ENCODE peak calls at places on chromosomes 6 and 20, in six cellular contexts. G, T, F, O, H and C are unnamed samples.

GRCh38 chr6:105757512-105758200 is 328.5 kb upstream of the PRDM1 start:
- ATAC-seq in O (peak; percentile 100), G (no peak), F (peak; percentile 59), T (no peak), H (peak; percentile 39), C (peak; percentile 84)

GRCh38 chr20:45433316-45433715 is 17.4 kb downstream of the PIGT start:
- ATAC-seq in H (no peak), O (no peak), F (no peak), T (no peak), G (no peak), C (no peak)

GRCh38 chr20:32709528-32710121 is 33.6 kb downstream of the COMMD7 start:
- ATAC-seq in T (no peak), H (no peak), F (no peak), O (no peak), G (no peak), C (no peak)

GRCh38 chr20:33199026-33199425 is 18.1 kb upstream of the BPIFA3 start:
- ATAC-seq in F (no peak), G (no peak), H (no peak), T (no peak), O (no peak), C (no peak)

GRCh38 chr6:144140859-144141258 is 9.5 kb upstream of the STX11 start:
- ATAC-seq in H (no peak), F (no peak), G (no peak), O (no peak), T (no peak), C (no peak)

GRCh38 chr6:161374971-161375873 is 101.4 kb upstream of the AGPAT4 start:
- ATAC-seq in T (no peak), H (peak; percentile 88), G (no peak), O (no peak), F (peak; percentile 76), C (no peak)

GRCh38 chr6:125926711-125927110 is 29.9 kb upstream of the HINT3 start:
- ATAC-seq in O (no peak), H (no peak), G (no peak), T (no peak), F (no peak), C (no peak)

GRCh38 chr6:32977272-32977952 is 9.0 kb downstream of the BRD2 start:
- ATAC-seq in G (no peak), F (no peak), T (no peak), H (no peak), O (no peak), C (no peak)

GRCh38 chr6:2899596-2899995 is 3.5 kb downstream of the SERPINB9 start:
- ATAC-seq in F (no peak), H (no peak), O (peak; percentile 42), G (peak; percentile 19), T (peak; percentile 11), C (peak; percentile 3)

GRCh38 chr6:126804255-126805064 is 314.0 kb upstream of the RSPO3 start:
- ATAC-seq in G (no peak), O (no peak), F (peak; percentile 58), T (no peak), H (peak; percentile 36), C (no peak)

GRCh38 chr20:62234346-62234745 is 4.0 kb upstream of the OSBPL2 start:
- ATAC-seq in G (no peak), O (no peak), F (no peak), H (no peak), T (no peak), C (no peak)

GRCh38 chr6:159098636-159099106 is 53.9 kb upstream of the TAGAP start:
- ATAC-seq in F (no peak), T (peak; percentile 88), H (peak; percentile 69), G (peak; percentile 79), O (peak; percentile 70), C (peak; percentile 77)

GRCh38 chr6:141866731-141867502 is 265.8 kb upstream of the GJE1 start:
- ATAC-seq in T (no peak), F (no peak), O (no peak), G (no peak), H (no peak), C (no peak)

GRCh38 chr6:140897804-140898573 is 1234.7 kb upstream of the GJE1 start:
- ATAC-seq in T (no peak), H (no peak), F (no peak), O (no peak), G (no peak), C (no peak)

GRCh38 chr6:39561536-39562266 is 163.5 kb downstream of the KIF6 start:
- ATAC-seq in O (no peak), G (no peak), H (no peak), T (no peak), F (no peak), C (no peak)

GRCh38 chr6:106377061-106377540 is 16.6 kb downstream of the CRYBG1 start:
- ATAC-seq in G (no peak), H (no peak), O (no peak), F (peak; percentile 40), T (no peak), C (peak; percentile 64)

GRCh38 chr20:61874421-61875068 is 191.1 kb downstream of the TAF4 start:
- ATAC-seq in G (no peak), F (peak; percentile 57), O (no peak), T (no peak), H (no peak), C (no peak)

GRCh38 chr6:150584596-150584995 is 15.1 kb upstream of the PLEKHG1 start:
- ATAC-seq in H (peak; percentile 29), O (no peak), T (no peak), F (no peak), G (no peak), C (no peak)

GRCh38 chr6:128731249-128732165 is 151.4 kb upstream of the LAMA2 start:
- ATAC-seq in O (no peak), G (no peak), H (peak; percentile 51), F (peak; percentile 74), T (no peak), C (peak; percentile 42)

GRCh38 chr6:33490198-33490597 is 35.8 kb downstream of the ZBTB9 start:
- ATAC-seq in O (peak; percentile 36), F (peak; percentile 90), G (no peak), H (peak; percentile 45), T (no peak), C (no peak)

GRCh38 chr6:14930366-14930989 is 315.4 kb upstream of the JARID2 start:
- ATAC-seq in H (peak; percentile 84), O (no peak), F (peak; percentile 95), G (no peak), T (no peak), C (no peak)

GRCh38 chr20:47438464-47439381 is 63.0 kb upstream of the NCOA3 start:
- ATAC-seq in T (peak; percentile 63), G (no peak), O (peak; percentile 55), F (no peak), H (peak; percentile 70), C (peak; percentile 95)